ENCODE peak calls at places on chromosome 5, in five cellular contexts. D, S, P, A and H are unnamed samples.

GRCh38 chr5:23977996-23978395 is 470.6 kb downstream of the PRDM9 start:
- DNase-seq in D (no peak), S (no peak), P (no peak), A (no peak), H (no peak)

GRCh38 chr5:75510836-75511434 is 494 bp downstream of the CERT1 start:
- DNase-seq in D (no peak), S (peak), P (peak), A (peak), H (no peak)

GRCh38 chr5:116441223-116441622 is 133.4 kb downstream of the SEMA6A start:
- DNase-seq in D (no peak), S (no peak), P (no peak), A (no peak), H (no peak)

GRCh38 chr5:157511656-157512644 is 51.9 kb downstream of the NIPAL4 start:
- DNase-seq in D (peak), S (peak), P (peak), A (peak), H (peak)

GRCh38 chr5:117177302-117177701 is 602.7 kb upstream of the SEMA6A start:
- DNase-seq in D (no peak), S (no peak), P (no peak), A (no peak), H (no peak)

GRCh38 chr5:8756498-8757084 is 789.3 kb downstream of the SEMA5A start:
- DNase-seq in D (peak), S (peak), P (peak), A (no peak), H (peak)

GRCh38 chr5:982377-983237 is 26.0 kb upstream of the NKD2 start:
- DNase-seq in D (no peak), S (no peak), P (no peak), A (peak), H (no peak)

GRCh38 chr5:10600629-10601245 is 36.9 kb downstream of the ANKRD33B start:
- DNase-seq in D (peak), S (no peak), P (no peak), A (no peak), H (no peak)

GRCh38 chr5:147092044-147092443 is 142.8 kb upstream of the STK32A start:
- DNase-seq in D (no peak), S (no peak), P (no peak), A (no peak), H (no peak)

GRCh38 chr5:74579215-74579614 is 61.3 kb downstream of the ENC1 start:
- DNase-seq in D (peak), S (no peak), P (peak), A (no peak), H (no peak)

GRCh38 chr5:154944716-154945115 is 3.8 kb downstream of the MRPL22 start:
- DNase-seq in D (no peak), S (no peak), P (no peak), A (no peak), H (no peak)

GRCh38 chr5:100520348-100520747 is 14.8 kb upstream of the FAM174A start:
- DNase-seq in D (no peak), S (no peak), P (no peak), A (no peak), H (no peak)

GRCh38 chr5:44294492-44294891 is 94.7 kb downstream of the FGF10 start:
- DNase-seq in D (no peak), S (no peak), P (peak), A (no peak), H (no peak)

GRCh38 chr5:54087436-54087835 is 222.9 kb downstream of the ARL15 start:
- DNase-seq in D (peak), S (peak), P (peak), A (no peak), H (peak)

GRCh38 chr5:79840085-79840990 is 150.7 kb downstream of the CMYA5 start:
- DNase-seq in D (peak), S (no peak), P (no peak), A (no peak), H (peak)

GRCh38 chr5:175836741-175837729 is 34.3 kb upstream of the CPLX2 start:
- DNase-seq in D (no peak), S (no peak), P (no peak), A (no peak), H (no peak)

GRCh38 chr5:98175474-98175873 is 598.0 kb upstream of the RGMB start:
- DNase-seq in D (no peak), S (no peak), P (no peak), A (no peak), H (no peak)

GRCh38 chr5:137856201-137856600 is 11.5 kb upstream of the MYOT start:
- DNase-seq in D (no peak), S (no peak), P (no peak), A (no peak), H (no peak)

GRCh38 chr5:170464280-170465127 is 39.3 kb upstream of the KCNIP1 start:
- DNase-seq in D (no peak), S (no peak), P (no peak), A (no peak), H (no peak)

GRCh38 chr5:139462582-139463276 is at the start of gene ECSCR:
- DNase-seq in D (peak), S (no peak), P (peak), A (no peak), H (no peak)

GRCh38 chr5:96629774-96630173 is 32.4 kb upstream of the CAST start:
- DNase-seq in D (peak), S (peak), P (peak), A (peak), H (peak)

GRCh38 chr5:42813533-42813932 is 1.8 kb upstream of the SELENOP start:
- DNase-seq in D (no peak), S (no peak), P (no peak), A (no peak), H (no peak)

GRCh38 chr5:133032852-133033742 is 6.7 kb upstream of the ZCCHC10 start:
- DNase-seq in D (peak), S (no peak), P (peak), A (no peak), H (no peak)

GRCh38 chr5:101430551-101430950 is 527.5 kb upstream of the ST8SIA4 start:
- DNase-seq in D (no peak), S (no peak), P (no peak), A (no peak), H (no peak)

GRCh38 chr5:171477101-171477500 is 57.7 kb downstream of the FGF18 start:
- DNase-seq in D (peak), S (no peak), P (peak), A (no peak), H (peak)

GRCh38 chr5:132776077-132776931 is 735 bp downstream of the SEPTIN8 start:
- DNase-seq in D (peak), S (no peak), P (no peak), A (peak), H (peak)

GRCh38 chr5:153777681-153778080 is 261.0 kb downstream of the FAM114A2 start:
- DNase-seq in D (no peak), S (no peak), P (no peak), A (no peak), H (no peak)

GRCh38 chr5:139422307-139422893 is 16.9 kb downstream of the DNAJC18 start:
- DNase-seq in D (peak), S (peak), P (peak), A (peak), H (peak)

GRCh38 chr5:77232959-77233358 is 22.5 kb downstream of the PDE8B start:
- DNase-seq in D (peak), S (no peak), P (peak), A (no peak), H (no peak)

GRCh38 chr5:56350595-56351170 is 117.6 kb upstream of the ANKRD55 start:
- DNase-seq in D (peak), S (peak), P (peak), A (peak), H (peak)

GRCh38 chr5:112238473-112238872 is 180.6 kb downstream of the EPB41L4A start:
- DNase-seq in D (no peak), S (no peak), P (no peak), A (no peak), H (no peak)

DNA sequence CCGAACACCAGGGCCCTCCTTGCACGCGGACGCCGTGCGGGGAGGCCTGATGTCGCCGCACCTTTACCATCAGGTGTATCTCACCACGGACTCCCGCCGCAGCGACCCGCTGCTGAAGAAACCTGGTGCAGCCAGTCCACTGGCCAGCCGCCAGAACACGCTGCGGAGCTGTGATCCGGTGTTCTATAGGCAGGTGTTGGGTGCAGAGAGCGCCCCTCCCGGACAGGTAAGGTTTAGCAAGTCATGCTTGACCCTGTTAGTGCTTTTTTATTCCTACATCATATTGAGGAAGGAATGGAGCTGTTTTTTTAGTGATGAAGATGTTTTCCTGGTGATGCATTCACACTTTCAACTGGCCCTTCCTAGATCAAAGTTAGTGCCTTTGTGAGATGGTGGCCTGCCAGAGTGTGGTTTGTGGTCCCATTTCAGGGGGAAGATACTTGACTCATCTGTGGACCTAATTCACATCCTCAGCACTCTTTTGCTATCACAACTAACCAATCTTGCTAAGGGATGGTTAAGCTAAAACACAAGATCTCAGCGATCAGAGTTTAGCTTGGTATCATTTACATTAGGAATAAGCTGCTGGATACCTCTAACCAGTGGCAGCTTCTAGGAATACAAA is 2.7 kb downstream of the PCDHGC3 start:
- DNase-seq in D (peak), S (no peak), P (no peak), A (no peak), H (no peak)
- TF ChIP-seq CTCF in D (peak), S (peak), P (peak), A (no peak), H (peak)

DNA sequence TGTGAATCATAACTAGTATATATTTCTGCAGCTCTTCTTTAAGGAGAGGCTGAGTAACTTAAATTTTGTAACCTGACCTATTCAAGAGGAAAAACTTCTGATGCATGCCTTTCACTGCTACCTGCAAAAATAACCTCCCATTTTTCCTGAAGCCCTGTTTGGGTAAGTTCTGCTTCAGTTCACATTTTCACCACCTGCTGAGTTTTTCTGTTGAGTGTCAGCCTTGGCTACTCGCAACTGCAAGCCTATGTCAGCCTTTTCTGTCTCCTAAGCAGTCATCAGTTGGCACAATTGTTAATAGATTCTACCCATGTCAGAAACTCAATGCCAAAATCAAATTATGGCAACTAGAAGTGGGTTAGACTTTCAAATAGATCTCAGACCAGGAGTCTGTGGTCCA is 8.2 kb upstream of the TNFAIP8 start:
- DNase-seq in D (no peak), S (no peak), P (no peak), A (no peak), H (no peak)
- H3K4me3 ChIP-seq in D (no peak), S (no peak), P (no peak), A (no peak), H (no peak)

GRCh38 chr5:151432210-151432609 is 15.2 kb upstream of the SLC36A1 start:
- DNase-seq in D (no peak), S (no peak), P (no peak), A (no peak), H (no peak)

GRCh38 chr5:151424892-151425523 is 22.4 kb upstream of the SLC36A1 start:
- DNase-seq in D (no peak), S (no peak), P (no peak), A (no peak), H (no peak)

GRCh38 chr5:151430731-151431130 is 16.7 kb upstream of the SLC36A1 start:
- DNase-seq in D (no peak), S (no peak), P (no peak), A (no peak), H (no peak)

DNA sequence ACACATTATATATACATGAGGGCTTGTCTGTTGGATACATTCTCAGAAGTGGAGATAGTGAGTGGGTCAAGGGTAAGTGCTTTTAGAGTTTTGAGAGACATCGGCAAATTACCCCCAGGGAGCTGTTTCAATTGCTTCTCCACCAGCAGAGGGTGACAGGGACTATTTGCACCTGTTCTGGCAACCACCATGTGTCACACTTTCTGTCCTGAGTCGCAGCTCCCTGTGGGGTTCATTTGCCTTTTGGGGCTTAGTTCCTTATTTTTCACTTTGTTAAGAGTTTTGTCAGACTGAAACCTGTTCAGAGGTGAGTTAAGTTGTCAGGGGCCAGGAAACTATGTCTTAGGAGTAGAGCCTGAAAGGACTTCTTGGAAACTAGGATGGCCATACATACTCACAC is 20.1 kb upstream of the SLC36A1 start:
- DNase-seq in D (no peak), S (no peak), P (no peak), A (no peak), H (no peak)
- TF ChIP-seq CTCF in D (no peak), S (no peak), P (no peak), A (no peak), H (no peak)

DNA sequence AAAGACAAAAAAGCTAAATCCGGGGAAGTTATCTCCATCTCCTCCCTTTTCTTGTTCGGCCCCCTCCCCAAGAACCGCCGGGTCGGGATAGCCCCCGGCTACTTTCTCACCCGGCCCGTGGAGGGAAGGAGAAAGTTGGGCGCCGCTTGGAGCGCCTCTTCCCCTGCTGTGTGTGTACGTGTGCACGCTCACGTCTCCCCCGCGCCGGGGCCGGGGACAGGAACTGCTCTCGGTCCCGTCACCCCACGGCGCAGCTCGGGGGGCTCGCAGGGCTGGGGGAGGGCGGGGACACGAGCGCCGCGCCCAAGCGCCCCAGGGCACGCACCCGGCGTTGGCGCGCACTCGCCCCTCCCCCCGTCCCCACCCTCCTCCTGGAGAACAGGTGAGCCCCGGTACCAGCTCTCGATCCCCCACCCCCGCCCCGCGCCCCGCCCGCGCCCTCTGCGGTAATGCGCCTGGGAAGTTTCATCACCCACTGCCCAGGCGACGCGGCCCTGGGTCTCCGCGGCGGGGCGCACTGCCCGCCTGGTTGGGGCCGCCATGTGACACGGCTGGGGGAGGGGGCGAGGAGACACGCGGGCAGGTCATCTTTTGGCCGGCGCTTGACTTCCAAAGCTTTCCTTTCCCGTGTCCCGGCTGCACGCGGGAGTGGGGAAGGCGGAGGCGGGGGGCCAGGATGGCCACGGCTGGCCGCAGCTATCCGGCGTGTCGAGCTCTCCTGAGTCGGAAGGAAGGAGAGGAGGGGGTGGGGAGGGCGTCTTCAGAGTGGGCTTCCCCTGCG is 1.3 kb upstream of the STC2 start:
- DNase-seq in D (no peak), S (no peak), P (no peak), A (no peak), H (no peak)
- H3K4me3 ChIP-seq in D (peak), S (peak), P (peak), A (peak), H (peak)

GRCh38 chr5:66680804-66681203 is 84.6 kb downstream of the MAST4 start:
- DNase-seq in D (no peak), S (no peak), P (no peak), A (no peak), H (no peak)
- TF ChIP-seq CTCF in D (peak), S (no peak), P (peak), A (no peak), H (peak)